ENCODE peak calls at places on chromosomes 5 and 9, in ten cellular contexts. One of them, this sample, is unnamed.

GRCh38 chr5:63500242-63500641 is 462.0 kb downstream of the HTR1A start:
- DNase-seq in M059J: no peak
- DNase-seq in NCI-H345: peak; percentile 1
- DNase-seq in body of pancreas: no peak
- DNase-seq in pons: no peak
- DNase-seq in fibroblast of mammary gland: no peak
- DNase-seq in Calu3: no peak
- DNase-seq in stimulated activated CD4-positive, alpha-beta T cell treated with anti-CD3 and anti-CD28 coated beads, Interleukin-1b, Interleukin-23, amount 100 ng/mL, for 24 hours: no peak
- DNase-seq in SK-N-MC: no peak
- DNase-seq in T follicular helper cell: no peak
- DNase-seq in this sample: no peak

GRCh38 chr9:23573800-23574199 is 252.2 kb downstream of the ELAVL2 start:
- DNase-seq in M059J: no peak
- DNase-seq in NCI-H345: no peak
- DNase-seq in body of pancreas: no peak
- DNase-seq in pons: no peak
- DNase-seq in fibroblast of mammary gland: no peak
- DNase-seq in Calu3: no peak
- DNase-seq in stimulated activated CD4-positive, alpha-beta T cell treated with anti-CD3 and anti-CD28 coated beads, Interleukin-1b, Interleukin-23, amount 100 ng/mL, for 24 hours: no peak
- DNase-seq in SK-N-MC: no peak
- DNase-seq in T follicular helper cell: no peak
- DNase-seq in this sample: no peak

GRCh38 chr5:174777545-174777944 is 53.2 kb downstream of the MSX2 start:
- DNase-seq in M059J: no peak
- DNase-seq in NCI-H345: no peak
- DNase-seq in body of pancreas: no peak
- DNase-seq in pons: no peak
- DNase-seq in fibroblast of mammary gland: peak; percentile 10
- DNase-seq in Calu3: no peak
- DNase-seq in stimulated activated CD4-positive, alpha-beta T cell treated with anti-CD3 and anti-CD28 coated beads, Interleukin-1b, Interleukin-23, amount 100 ng/mL, for 24 hours: no peak
- DNase-seq in SK-N-MC: no peak
- DNase-seq in T follicular helper cell: no peak
- DNase-seq in this sample: no peak

GRCh38 chr9:90870646-90871326 is 69.2 kb downstream of the SYK start:
- DNase-seq in M059J: peak; percentile 44
- DNase-seq in NCI-H345: peak; percentile 43
- DNase-seq in body of pancreas: peak; percentile 58
- DNase-seq in pons: peak; percentile 54
- DNase-seq in fibroblast of mammary gland: peak; percentile 56
- DNase-seq in Calu3: peak; percentile 14
- DNase-seq in stimulated activated CD4-positive, alpha-beta T cell treated with anti-CD3 and anti-CD28 coated beads, Interleukin-1b, Interleukin-23, amount 100 ng/mL, for 24 hours: no peak
- DNase-seq in SK-N-MC: no peak
- DNase-seq in T follicular helper cell: peak; percentile 22
- DNase-seq in this sample: peak; percentile 52

GRCh38 chr5:37197340-37198050 is 51.7 kb downstream of the CPLANE1 start:
- DNase-seq in M059J: peak; percentile 45
- DNase-seq in NCI-H345: no peak
- DNase-seq in body of pancreas: no peak
- DNase-seq in pons: peak; percentile 11
- DNase-seq in fibroblast of mammary gland: peak; percentile 18
- DNase-seq in Calu3: no peak
- DNase-seq in stimulated activated CD4-positive, alpha-beta T cell treated with anti-CD3 and anti-CD28 coated beads, Interleukin-1b, Interleukin-23, amount 100 ng/mL, for 24 hours: no peak
- DNase-seq in SK-N-MC: no peak
- DNase-seq in T follicular helper cell: no peak
- DNase-seq in this sample: peak; percentile 17

GRCh38 chr9:126902160-126902559 is 12.4 kb upstream of the RALGPS1 start:
- DNase-seq in M059J: no peak
- DNase-seq in NCI-H345: no peak
- DNase-seq in body of pancreas: peak; percentile 32
- DNase-seq in pons: no peak
- DNase-seq in fibroblast of mammary gland: no peak
- DNase-seq in Calu3: no peak
- DNase-seq in stimulated activated CD4-positive, alpha-beta T cell treated with anti-CD3 and anti-CD28 coated beads, Interleukin-1b, Interleukin-23, amount 100 ng/mL, for 24 hours: no peak
- DNase-seq in SK-N-MC: no peak
- DNase-seq in T follicular helper cell: no peak
- DNase-seq in this sample: no peak

GRCh38 chr9:95816716-95817115 is 58.8 kb upstream of the ERCC6L2 start:
- DNase-seq in M059J: peak; percentile 75
- DNase-seq in NCI-H345: no peak
- DNase-seq in body of pancreas: no peak
- DNase-seq in pons: no peak
- DNase-seq in fibroblast of mammary gland: no peak
- DNase-seq in Calu3: no peak
- DNase-seq in stimulated activated CD4-positive, alpha-beta T cell treated with anti-CD3 and anti-CD28 coated beads, Interleukin-1b, Interleukin-23, amount 100 ng/mL, for 24 hours: no peak
- DNase-seq in SK-N-MC: no peak
- DNase-seq in T follicular helper cell: no peak
- DNase-seq in this sample: no peak

GRCh38 chr5:53249529-53249928 is 140.0 kb upstream of the MOCS2 start:
- DNase-seq in M059J: peak; percentile 94
- DNase-seq in NCI-H345: no peak
- DNase-seq in body of pancreas: no peak
- DNase-seq in pons: no peak
- DNase-seq in fibroblast of mammary gland: peak; percentile 94
- DNase-seq in Calu3: no peak
- DNase-seq in stimulated activated CD4-positive, alpha-beta T cell treated with anti-CD3 and anti-CD28 coated beads, Interleukin-1b, Interleukin-23, amount 100 ng/mL, for 24 hours: no peak
- DNase-seq in SK-N-MC: no peak
- DNase-seq in T follicular helper cell: no peak
- DNase-seq in this sample: peak; percentile 37